ENCODE peak calls at places on chromosomes 6 and 20, in six cellular contexts. One of them, this sample, is unnamed.
A peak's percentile ranks its signal among the peaks of the same experiment; 100 is the strongest.

GRCh38 chr6:9984607-9985006 is 430.3 kb downstream of the TFAP2A start:
- DNase-seq in A172: no peak
- DNase-seq in heart left ventricle: no peak
- DNase-seq in NCI-H460: no peak
- DNase-seq in Caki2: no peak
- DNase-seq in NCI-H2029 treated with DMSO at 0.1 percent for 48 hours: no peak
- DNase-seq in this sample: no peak

GRCh38 chr6:53199156-53199555 is 50.5 kb upstream of the GCM1 start:
- DNase-seq in A172: no peak
- DNase-seq in heart left ventricle: no peak
- DNase-seq in NCI-H460: no peak
- DNase-seq in Caki2: no peak
- DNase-seq in NCI-H2029 treated with DMSO at 0.1 percent for 48 hours: no peak
- DNase-seq in this sample: no peak

GRCh38 chr6:25193147-25193864 is 85.9 kb upstream of the CARMIL1 start:
- DNase-seq in A172: peak; percentile 89
- DNase-seq in heart left ventricle: peak; percentile 50
- DNase-seq in NCI-H460: peak; percentile 30
- DNase-seq in Caki2: peak; percentile 87
- DNase-seq in NCI-H2029 treated with DMSO at 0.1 percent for 48 hours: no peak
- DNase-seq in this sample: peak; percentile 50

GRCh38 chr20:21027569-21027968 is 78.6 kb downstream of the LINC00237 start:
- DNase-seq in A172: peak; percentile 35
- DNase-seq in heart left ventricle: no peak
- DNase-seq in NCI-H460: peak; percentile 35
- DNase-seq in Caki2: peak; percentile 25
- DNase-seq in NCI-H2029 treated with DMSO at 0.1 percent for 48 hours: no peak
- DNase-seq in this sample: no peak

GRCh38 chr6:121349596-121349995 is 15.3 kb upstream of the TBC1D32 start:
- DNase-seq in A172: no peak
- DNase-seq in heart left ventricle: no peak
- DNase-seq in NCI-H460: no peak
- DNase-seq in Caki2: no peak
- DNase-seq in NCI-H2029 treated with DMSO at 0.1 percent for 48 hours: no peak
- DNase-seq in this sample: no peak

GRCh38 chr20:60087563-60088105 is 129.4 kb downstream of the CDH26 start:
- DNase-seq in A172: no peak
- DNase-seq in heart left ventricle: peak; percentile 42
- DNase-seq in NCI-H460: no peak
- DNase-seq in Caki2: no peak
- DNase-seq in NCI-H2029 treated with DMSO at 0.1 percent for 48 hours: no peak
- DNase-seq in this sample: peak; percentile 30

GRCh38 chr6:119079288-119079809 is 885 bp upstream of the FAM184A start:
- DNase-seq in A172: peak; percentile 25
- DNase-seq in heart left ventricle: no peak
- DNase-seq in NCI-H460: no peak
- DNase-seq in Caki2: no peak
- DNase-seq in NCI-H2029 treated with DMSO at 0.1 percent for 48 hours: no peak
- DNase-seq in this sample: no peak

GRCh38 chr20:52682271-52682670 is 289.9 kb upstream of the TSHZ2 start:
- DNase-seq in A172: no peak
- DNase-seq in heart left ventricle: no peak
- DNase-seq in NCI-H460: no peak
- DNase-seq in Caki2: peak; percentile 16
- DNase-seq in NCI-H2029 treated with DMSO at 0.1 percent for 48 hours: peak; percentile 99
- DNase-seq in this sample: no peak

GRCh38 chr6:137696765-137697164 is 170.3 kb upstream of the TNFAIP3 start:
- DNase-seq in A172: no peak
- DNase-seq in heart left ventricle: no peak
- DNase-seq in NCI-H460: no peak
- DNase-seq in Caki2: no peak
- DNase-seq in NCI-H2029 treated with DMSO at 0.1 percent for 48 hours: no peak
- DNase-seq in this sample: no peak

GRCh38 chr6:139588734-139589418 is 214.4 kb upstream of the CITED2 start:
- DNase-seq in A172: peak; percentile 16
- DNase-seq in heart left ventricle: no peak
- DNase-seq in NCI-H460: peak; percentile 20
- DNase-seq in Caki2: peak; percentile 23
- DNase-seq in NCI-H2029 treated with DMSO at 0.1 percent for 48 hours: no peak
- DNase-seq in this sample: no peak

GRCh38 chr20:16747291-16747811 is 807 bp upstream of the OTOR start:
- DNase-seq in A172: no peak
- DNase-seq in heart left ventricle: no peak
- DNase-seq in NCI-H460: no peak
- DNase-seq in Caki2: no peak
- DNase-seq in NCI-H2029 treated with DMSO at 0.1 percent for 48 hours: peak; percentile 59
- DNase-seq in this sample: no peak

GRCh38 chr6:150395388-150396009 is 26.7 kb downstream of the IYD start:
- DNase-seq in A172: peak; percentile 60
- DNase-seq in heart left ventricle: no peak
- DNase-seq in NCI-H460: peak; percentile 48
- DNase-seq in Caki2: peak; percentile 56
- DNase-seq in NCI-H2029 treated with DMSO at 0.1 percent for 48 hours: no peak
- DNase-seq in this sample: no peak

GRCh38 chr20:36391456-36391855 is 85.3 kb downstream of the DLGAP4 start:
- DNase-seq in A172: peak; percentile 23
- DNase-seq in heart left ventricle: no peak
- DNase-seq in NCI-H460: no peak
- DNase-seq in Caki2: no peak
- DNase-seq in NCI-H2029 treated with DMSO at 0.1 percent for 48 hours: no peak
- DNase-seq in this sample: no peak

GRCh38 chr6:40825085-40825484 is 213.9 kb downstream of the UNC5CL start:
- DNase-seq in A172: no peak
- DNase-seq in heart left ventricle: no peak
- DNase-seq in NCI-H460: no peak
- DNase-seq in Caki2: no peak
- DNase-seq in NCI-H2029 treated with DMSO at 0.1 percent for 48 hours: no peak
- DNase-seq in this sample: no peak

GRCh38 chr6:137155830-137156229 is 17.6 kb downstream of the IL22RA2 start:
- DNase-seq in A172: peak; percentile 68
- DNase-seq in heart left ventricle: no peak
- DNase-seq in NCI-H460: no peak
- DNase-seq in Caki2: no peak
- DNase-seq in NCI-H2029 treated with DMSO at 0.1 percent for 48 hours: no peak
- DNase-seq in this sample: no peak

GRCh38 chr6:152783217-152783878 is 32.8 kb downstream of the VIP start:
- DNase-seq in A172: no peak
- DNase-seq in heart left ventricle: no peak
- DNase-seq in NCI-H460: no peak
- DNase-seq in Caki2: no peak
- DNase-seq in NCI-H2029 treated with DMSO at 0.1 percent for 48 hours: no peak
- DNase-seq in this sample: no peak

GRCh38 chr6:109945091-109945490 is 33.0 kb upstream of the GPR6 start:
- DNase-seq in A172: no peak
- DNase-seq in heart left ventricle: no peak
- DNase-seq in NCI-H460: no peak
- DNase-seq in Caki2: no peak
- DNase-seq in NCI-H2029 treated with DMSO at 0.1 percent for 48 hours: no peak
- DNase-seq in this sample: no peak

GRCh38 chr20:56621730-56622129 is 7.4 kb upstream of the TFAP2C start:
- DNase-seq in A172: no peak
- DNase-seq in heart left ventricle: no peak
- DNase-seq in NCI-H460: no peak
- DNase-seq in Caki2: no peak
- DNase-seq in NCI-H2029 treated with DMSO at 0.1 percent for 48 hours: no peak
- DNase-seq in this sample: no peak

GRCh38 chr20:57904706-57905105 is 194.9 kb upstream of the PMEPA1 start:
- DNase-seq in A172: no peak
- DNase-seq in heart left ventricle: no peak
- DNase-seq in NCI-H460: no peak
- DNase-seq in Caki2: no peak
- DNase-seq in NCI-H2029 treated with DMSO at 0.1 percent for 48 hours: no peak
- DNase-seq in this sample: no peak

GRCh38 chr6:12923644-12924235 is 207.2 kb downstream of the PHACTR1 start:
- DNase-seq in A172: no peak
- DNase-seq in heart left ventricle: no peak
- DNase-seq in NCI-H460: no peak
- DNase-seq in Caki2: no peak
- DNase-seq in NCI-H2029 treated with DMSO at 0.1 percent for 48 hours: peak; percentile 52
- DNase-seq in this sample: no peak

GRCh38 chr6:107621216-107621940 is 131.5 kb downstream of the SOBP start:
- DNase-seq in A172: no peak
- DNase-seq in heart left ventricle: no peak
- DNase-seq in NCI-H460: no peak
- DNase-seq in Caki2: no peak
- DNase-seq in NCI-H2029 treated with DMSO at 0.1 percent for 48 hours: peak; percentile 94
- DNase-seq in this sample: no peak

GRCh38 chr6:168888786-168889345 is 364.8 kb downstream of the THBS2 start:
- DNase-seq in A172: no peak
- DNase-seq in heart left ventricle: no peak
- DNase-seq in NCI-H460: no peak
- DNase-seq in Caki2: no peak
- DNase-seq in NCI-H2029 treated with DMSO at 0.1 percent for 48 hours: no peak
- DNase-seq in this sample: no peak

GRCh38 chr6:12958052-12958706 is 241.6 kb downstream of the PHACTR1 start:
- DNase-seq in A172: no peak
- DNase-seq in heart left ventricle: no peak
- DNase-seq in NCI-H460: no peak
- DNase-seq in Caki2: no peak
- DNase-seq in NCI-H2029 treated with DMSO at 0.1 percent for 48 hours: no peak
- DNase-seq in this sample: no peak

GRCh38 chr20:18414140-18414539 is 52.7 kb downstream of the DZANK1 start:
- DNase-seq in A172: no peak
- DNase-seq in heart left ventricle: no peak
- DNase-seq in NCI-H460: no peak
- DNase-seq in Caki2: no peak
- DNase-seq in NCI-H2029 treated with DMSO at 0.1 percent for 48 hours: no peak
- DNase-seq in this sample: no peak

GRCh38 chr6:57284056-57284455 is 33.4 kb upstream of the PRIM2 start:
- DNase-seq in A172: no peak
- DNase-seq in heart left ventricle: no peak
- DNase-seq in NCI-H460: no peak
- DNase-seq in Caki2: no peak
- DNase-seq in NCI-H2029 treated with DMSO at 0.1 percent for 48 hours: no peak
- DNase-seq in this sample: no peak